ENCODE peak calls at places on chromosomes 13 and 19, in seven cellular contexts. X, A, D, T, P, C and M are unnamed samples.

GRCh38 chr19:5799247-5800241 is 5.3 kb upstream of the NRTN start:
- DNase-seq in X (no peak), A (no peak), D (no peak), T (no peak), P (no peak), C (no peak), M (no peak)

GRCh38 chr13:101417043-101417406 is 717 bp upstream of the NALCN start:
- DNase-seq in X (no peak), A (no peak), D (no peak), T (peak), P (no peak), C (no peak), M (no peak)

GRCh38 chr19:1082928-1083816 is 12.0 kb downstream of the POLR2E start:
- DNase-seq in X (no peak), A (no peak), D (no peak), T (no peak), P (no peak), C (no peak), M (no peak)

GRCh38 chr13:106088094-106088493 is 447.4 kb downstream of the EFNB2 start:
- DNase-seq in X (no peak), A (no peak), D (no peak), T (no peak), P (no peak), C (no peak), M (no peak)

GRCh38 chr13:102293723-102294122 is 108.1 kb downstream of the FGF14 start:
- DNase-seq in X (no peak), A (no peak), D (no peak), T (no peak), P (no peak), C (no peak), M (no peak)

GRCh38 chr19:19155495-19156219 is 14.4 kb downstream of the MEF2B start:
- DNase-seq in X (no peak), A (no peak), D (no peak), T (no peak), P (no peak), C (no peak), M (no peak)

GRCh38 chr19:11373885-11374448 is 499 bp upstream of the SWSAP1 start:
- DNase-seq in X (no peak), A (no peak), D (no peak), T (no peak), P (no peak), C (no peak), M (no peak)

GRCh38 chr13:77907653-77908341 is 10.8 kb downstream of the EDNRB start:
- DNase-seq in X (no peak), A (no peak), D (no peak), T (no peak), P (no peak), C (no peak), M (no peak)

GRCh38 chr13:62512194-62513141 is 1096.8 kb upstream of the PCDH20 start:
- DNase-seq in X (no peak), A (peak), D (no peak), T (peak), P (no peak), C (peak), M (no peak)

GRCh38 chr13:76903544-76904162 is 17.4 kb upstream of the KCTD12 start:
- DNase-seq in X (peak), A (peak), D (no peak), T (peak), P (peak), C (peak), M (peak)

GRCh38 chr19:30214651-30215051 is 157.5 kb upstream of the ZNF536 start:
- DNase-seq in X (no peak), A (no peak), D (no peak), T (no peak), P (no peak), C (no peak), M (no peak)

GRCh38 chr13:20340759-20341161 is 108.6 kb upstream of the GJB6 start:
- DNase-seq in X (peak), A (no peak), D (no peak), T (no peak), P (no peak), C (no peak), M (no peak)

GRCh38 chr19:8391274-8392016 is 1.3 kb downstream of the RAB11B start:
- DNase-seq in X (no peak), A (no peak), D (no peak), T (no peak), P (no peak), C (no peak), M (no peak)